ENCODE peak calls at places on chromosomes 6 and 20, in four cellular contexts. One of them, this sample, is unnamed.

GRCh38 chr6:67009818-67010217 is 1302.8 kb upstream of the EYS start:
- DNase-seq in H9: peak
- DNase-seq in kidney glomerular epithelial cell: no peak
- DNase-seq in sigmoid colon: no peak
- DNase-seq in this sample: no peak

GRCh38 chr20:41469868-41470267 is 103.2 kb upstream of the EMILIN3 start:
- DNase-seq in H9: no peak
- DNase-seq in kidney glomerular epithelial cell: no peak
- DNase-seq in sigmoid colon: no peak
- DNase-seq in this sample: no peak

GRCh38 chr6:161164182-161164625 is 109.7 kb downstream of the AGPAT4 start:
- DNase-seq in H9: no peak
- DNase-seq in kidney glomerular epithelial cell: no peak
- DNase-seq in sigmoid colon: peak
- DNase-seq in this sample: no peak

GRCh38 chr6:3534599-3534998 is 77.7 kb upstream of the SLC22A23 start:
- DNase-seq in H9: no peak
- DNase-seq in kidney glomerular epithelial cell: no peak
- DNase-seq in sigmoid colon: no peak
- DNase-seq in this sample: no peak

GRCh38 chr6:113690957-113691656 is 166.0 kb upstream of the MARCKS start:
- DNase-seq in H9: no peak
- DNase-seq in kidney glomerular epithelial cell: no peak
- DNase-seq in sigmoid colon: no peak
- DNase-seq in this sample: no peak

GRCh38 chr6:151679081-151679480 is 128.4 kb upstream of the ESR1 start:
- DNase-seq in H9: no peak
- DNase-seq in kidney glomerular epithelial cell: no peak
- DNase-seq in sigmoid colon: no peak
- DNase-seq in this sample: no peak

GRCh38 chr20:25544316-25544715 is 41.0 kb downstream of the NINL start:
- DNase-seq in H9: no peak
- DNase-seq in kidney glomerular epithelial cell: no peak
- DNase-seq in sigmoid colon: no peak
- DNase-seq in this sample: no peak

GRCh38 chr20:37573626-37574198 is 46.0 kb upstream of the BLCAP start:
- DNase-seq in H9: peak
- DNase-seq in kidney glomerular epithelial cell: no peak
- DNase-seq in sigmoid colon: peak
- DNase-seq in this sample: no peak

GRCh38 chr6:95576621-95577316 is 566 bp upstream of the MANEA start:
- DNase-seq in H9: no peak
- DNase-seq in kidney glomerular epithelial cell: peak
- DNase-seq in sigmoid colon: no peak
- DNase-seq in this sample: peak

GRCh38 chr6:46979206-46979605 is 57.5 kb upstream of the ADGRF5 start:
- DNase-seq in H9: no peak
- DNase-seq in kidney glomerular epithelial cell: peak
- DNase-seq in sigmoid colon: no peak
- DNase-seq in this sample: no peak

GRCh38 chr6:134707342-134707982 is 242.4 kb downstream of the ALDH8A1 start:
- DNase-seq in H9: peak
- DNase-seq in kidney glomerular epithelial cell: peak
- DNase-seq in sigmoid colon: no peak
- DNase-seq in this sample: no peak

GRCh38 chr6:37056439-37057127 is 51.1 kb downstream of the FGD2 start:
- DNase-seq in H9: peak
- DNase-seq in kidney glomerular epithelial cell: no peak
- DNase-seq in sigmoid colon: no peak
- DNase-seq in this sample: no peak

GRCh38 chr20:8721098-8721497 is 347.8 kb upstream of the PLCB4 start:
- DNase-seq in H9: peak
- DNase-seq in kidney glomerular epithelial cell: peak
- DNase-seq in sigmoid colon: peak
- DNase-seq in this sample: no peak

GRCh38 chr6:45657243-45657642 is 279.5 kb upstream of the SUPT3H start:
- DNase-seq in H9: no peak
- DNase-seq in kidney glomerular epithelial cell: peak
- DNase-seq in sigmoid colon: no peak
- DNase-seq in this sample: no peak

GRCh38 chr20:17620371-17621228 is 50.7 kb downstream of the DSTN start:
- DNase-seq in H9: peak
- DNase-seq in kidney glomerular epithelial cell: no peak
- DNase-seq in sigmoid colon: peak
- DNase-seq in this sample: no peak

GRCh38 chr20:62770111-62770910 is 26.0 kb upstream of the MRGBP start:
- DNase-seq in H9: no peak
- DNase-seq in kidney glomerular epithelial cell: no peak
- DNase-seq in sigmoid colon: no peak
- DNase-seq in this sample: no peak

GRCh38 chr6:33314943-33315752 is 1.3 kb upstream of the TAPBP start:
- DNase-seq in H9: peak
- DNase-seq in kidney glomerular epithelial cell: no peak
- DNase-seq in sigmoid colon: peak
- DNase-seq in this sample: no peak

GRCh38 chr20:14948416-14948815 is 611.0 kb upstream of the FLRT3 start:
- DNase-seq in H9: no peak
- DNase-seq in kidney glomerular epithelial cell: no peak
- DNase-seq in sigmoid colon: no peak
- DNase-seq in this sample: no peak

GRCh38 chr6:144372611-144373010 is 87.5 kb downstream of the UTRN start:
- DNase-seq in H9: no peak
- DNase-seq in kidney glomerular epithelial cell: no peak
- DNase-seq in sigmoid colon: no peak
- DNase-seq in this sample: no peak

GRCh38 chr6:152462716-152463115 is 174.4 kb downstream of the SYNE1 start:
- DNase-seq in H9: no peak
- DNase-seq in kidney glomerular epithelial cell: peak
- DNase-seq in sigmoid colon: no peak
- DNase-seq in this sample: no peak

GRCh38 chr20:49758781-49759180 is 45.1 kb upstream of the B4GALT5 start:
- DNase-seq in H9: peak
- DNase-seq in kidney glomerular epithelial cell: no peak
- DNase-seq in sigmoid colon: no peak
- DNase-seq in this sample: no peak

GRCh38 chr20:62303327-62304226 is 780 bp downstream of the ADRM1 start:
- DNase-seq in H9: peak
- DNase-seq in kidney glomerular epithelial cell: peak
- DNase-seq in sigmoid colon: peak
- DNase-seq in this sample: no peak

GRCh38 chr20:53001502-53002301 is 29.5 kb downstream of the TSHZ2 start:
- DNase-seq in H9: no peak
- DNase-seq in kidney glomerular epithelial cell: no peak
- DNase-seq in sigmoid colon: no peak
- DNase-seq in this sample: peak

GRCh38 chr6:155528982-155529453 is 73.4 kb upstream of the NOX3 start:
- DNase-seq in H9: no peak
- DNase-seq in kidney glomerular epithelial cell: peak
- DNase-seq in sigmoid colon: no peak
- DNase-seq in this sample: peak

GRCh38 chr6:112743343-112743742 is 396.2 kb downstream of the RFPL4B start:
- DNase-seq in H9: no peak
- DNase-seq in kidney glomerular epithelial cell: no peak
- DNase-seq in sigmoid colon: no peak
- DNase-seq in this sample: no peak

GRCh38 chr6:41767112-41767946 is 12.4 kb downstream of the FRS3 start:
- DNase-seq in H9: no peak
- DNase-seq in kidney glomerular epithelial cell: no peak
- DNase-seq in sigmoid colon: peak
- DNase-seq in this sample: no peak

GRCh38 chr6:28922841-28923317 is 906 bp downstream of the TRIM27 start:
- DNase-seq in H9: no peak
- DNase-seq in kidney glomerular epithelial cell: peak
- DNase-seq in sigmoid colon: no peak
- DNase-seq in this sample: peak

GRCh38 chr6:77448546-77448945 is 14.7 kb downstream of the HTR1B start:
- DNase-seq in H9: no peak
- DNase-seq in kidney glomerular epithelial cell: no peak
- DNase-seq in sigmoid colon: no peak
- DNase-seq in this sample: no peak

GRCh38 chr20:54573838-54574237 is 98.4 kb downstream of the DOK5 start:
- DNase-seq in H9: no peak
- DNase-seq in kidney glomerular epithelial cell: no peak
- DNase-seq in sigmoid colon: no peak
- DNase-seq in this sample: no peak

GRCh38 chr20:44738779-44739477 is 6.7 kb upstream of the KCNK15 start:
- DNase-seq in H9: peak
- DNase-seq in kidney glomerular epithelial cell: peak
- DNase-seq in sigmoid colon: no peak
- DNase-seq in this sample: peak

GRCh38 chr6:20486641-20487040 is 47.6 kb upstream of the CDKAL1 start:
- DNase-seq in H9: no peak
- DNase-seq in kidney glomerular epithelial cell: no peak
- DNase-seq in sigmoid colon: no peak
- DNase-seq in this sample: no peak